ENCODE peak calls at places on chromosomes 13 and 19, in eight cellular contexts. H is GM12891, C is A549, G is tibial nerve, B is HCT116, N is NB4, M is breast epithelium, F is uterus. D is an unnamed sample.

GRCh38 chr13:36919206-36919832 is 719 bp downstream of the SMAD9 start:
- DNase-seq in M (no peak), C (no peak), B (no peak), F (peak), H (no peak), N (no peak), G (no peak), D (no peak)

GRCh38 chr19:31103228-31103627 is 246.0 kb downstream of the TSHZ3 start:
- DNase-seq in N (no peak), F (no peak), C (no peak), M (no peak), B (no peak), H (no peak), G (no peak), D (no peak)

GRCh38 chr19:33171916-33172359 is 22.2 kb upstream of the LRP3 start:
- DNase-seq in G (no peak), C (peak), H (no peak), M (no peak), F (no peak), B (no peak), N (no peak), D (no peak)

GRCh38 chr13:40982772-40983171 is 36.3 kb downstream of the ELF1 start:
- DNase-seq in H (no peak), N (peak), B (no peak), M (no peak), G (no peak), F (peak), C (no peak), D (no peak)

GRCh38 chr13:95624020-95624419 is 20.5 kb downstream of the DZIP1 start:
- DNase-seq in N (peak), G (no peak), M (no peak), B (peak), F (peak), H (no peak), C (peak), D (peak)

GRCh38 chr13:113647351-113648217 is 10.4 kb downstream of the ATP4B start:
- DNase-seq in C (peak), B (peak), N (no peak), G (peak), M (peak), H (no peak), F (peak), D (peak)

GRCh38 chr13:20566424-20566916 is 487 bp upstream of the IFT88 start:
- DNase-seq in G (no peak), B (peak), M (no peak), C (peak), F (peak), N (no peak), H (no peak), D (peak)

GRCh38 chr19:56071151-56071550 is 49.9 kb downstream of the ZNF787 start:
- DNase-seq in F (no peak), N (peak), B (peak), H (no peak), G (no peak), C (no peak), M (no peak), D (no peak)

GRCh38 chr13:64078480-64078936 is 2662.9 kb upstream of the PCDH20 start:
- DNase-seq in H (no peak), F (no peak), B (no peak), C (no peak), N (no peak), G (no peak), M (no peak), D (peak)

GRCh38 chr13:73039201-73040108 is 19.4 kb upstream of the KLF5 start:
- DNase-seq in G (no peak), N (no peak), F (no peak), H (no peak), B (no peak), M (no peak), C (no peak), D (no peak)

GRCh38 chr19:53311897-53312296 is 21.7 kb upstream of the ZNF845 start:
- DNase-seq in N (no peak), H (no peak), B (no peak), G (no peak), M (no peak), C (no peak), F (no peak), D (no peak)

GRCh38 chr19:37931941-37932655 is 25.1 kb downstream of the SIPA1L3 start:
- DNase-seq in N (peak), M (peak), G (no peak), F (no peak), B (peak), C (peak), H (peak), D (peak)

GRCh38 chr13:73082471-73082870 is 23.7 kb downstream of the KLF5 start:
- DNase-seq in M (no peak), B (no peak), C (no peak), F (no peak), H (no peak), N (no peak), G (no peak), D (no peak)

GRCh38 chr19:18002347-18002850 is 5.6 kb upstream of the ARRDC2 start:
- DNase-seq in N (peak), G (no peak), M (no peak), F (no peak), H (no peak), C (no peak), B (no peak), D (no peak)

GRCh38 chr19:10286803-10287737 is at the start of gene ICAM4:
- DNase-seq in G (no peak), F (peak), B (no peak), N (peak), M (no peak), C (no peak), H (no peak), D (no peak)

GRCh38 chr19:1251233-1251502 is 2.8 kb downstream of the MIDN start:
- DNase-seq in N (peak), B (no peak), F (peak), C (peak), G (peak), H (no peak), M (no peak), D (no peak)

GRCh38 chr13:30892966-30893365 is 13.1 kb upstream of the MEDAG start:
- DNase-seq in B (peak), F (peak), H (no peak), C (peak), G (no peak), N (peak), M (no peak), D (no peak)

GRCh38 chr19:21699197-21699596 is 68.2 kb downstream of the ZNF100 start:
- DNase-seq in H (no peak), M (no peak), G (no peak), F (no peak), B (no peak), C (no peak), N (no peak), D (no peak)

GRCh38 chr19:41971363-41971762 is 12.2 kb upstream of the RABAC1 start:
- DNase-seq in H (no peak), N (no peak), G (no peak), M (no peak), C (no peak), F (no peak), B (no peak), D (no peak)

GRCh38 chr19:55433292-55433691 is 9.8 kb downstream of the SHISA7 start:
- DNase-seq in F (no peak), N (no peak), B (no peak), M (no peak), G (no peak), C (no peak), H (no peak), D (no peak)

GRCh38 chr13:107753286-107753685 is 462.1 kb downstream of the LIG4 start:
- DNase-seq in G (no peak), N (no peak), B (no peak), H (no peak), F (no peak), C (no peak), M (no peak), D (no peak)

GRCh38 chr19:29503785-29504184 is 22.0 kb upstream of the VSTM2B start:
- DNase-seq in M (no peak), N (no peak), G (no peak), C (no peak), B (no peak), F (no peak), H (no peak), D (no peak)

GRCh38 chr13:22748866-22749586 is 431.8 kb upstream of the SGCG start:
- DNase-seq in N (no peak), G (no peak), F (no peak), M (no peak), C (no peak), B (no peak), H (no peak), D (no peak)

GRCh38 chr13:31880849-31881494 is 141.6 kb downstream of the RXFP2 start:
- DNase-seq in B (no peak), C (no peak), N (no peak), F (no peak), M (no peak), H (no peak), G (no peak), D (no peak)

GRCh38 chr13:80251403-80251802 is 89.5 kb downstream of the SPRY2 start:
- DNase-seq in N (peak), F (no peak), C (peak), B (no peak), M (no peak), G (no peak), H (no peak), D (no peak)

GRCh38 chr19:45895519-45895972 is 6.9 kb downstream of the MYPOP start:
- DNase-seq in G (no peak), F (no peak), B (no peak), C (no peak), M (no peak), H (no peak), N (no peak), D (no peak)

GRCh38 chr19:17867087-17867486 is 4.7 kb upstream of the SLC5A5 start:
- DNase-seq in M (no peak), C (no peak), B (no peak), G (no peak), H (no peak), F (no peak), N (no peak), D (no peak)

GRCh38 chr19:36418287-36419001 is at the start of gene ZFP82:
- DNase-seq in H (peak), B (no peak), M (peak), F (peak), N (no peak), C (peak), G (peak), D (peak)

GRCh38 chr13:35252536-35253205 is 223.8 kb downstream of the MAB21L1 start:
- DNase-seq in F (no peak), C (no peak), H (no peak), G (no peak), B (no peak), N (peak), M (no peak), D (no peak)

GRCh38 chr19:18172331-18173053 is 1.1 kb upstream of the IFI30 start:
- DNase-seq in C (no peak), H (no peak), F (no peak), G (no peak), B (no peak), N (no peak), M (no peak), D (no peak)

GRCh38 chr19:3720533-3720917 is 12.3 kb downstream of the TJP3 start:
- DNase-seq in F (no peak), G (no peak), B (no peak), N (no peak), C (peak), M (no peak), H (no peak), D (no peak)

GRCh38 chr19:3719868-3720532 is 11.8 kb downstream of the TJP3 start:
- DNase-seq in C (no peak), H (no peak), N (no peak), M (no peak), B (no peak), F (no peak), G (no peak), D (no peak)

GRCh38 chr19:3721900-3722442 is 13.8 kb downstream of the TJP3 start:
- DNase-seq in G (no peak), M (no peak), B (no peak), H (no peak), C (no peak), N (no peak), F (no peak), D (no peak)

GRCh38 chr19:3722443-3723109 is 14.4 kb downstream of the TJP3 start:
- DNase-seq in B (no peak), N (no peak), C (no peak), M (no peak), F (no peak), H (no peak), G (no peak), D (no peak)

GRCh38 chr19:3721131-3721899 is 13.1 kb downstream of the TJP3 start:
- DNase-seq in N (peak), F (peak), C (peak), H (peak), M (peak), B (peak), G (no peak), D (peak)
- TF ChIP-seq POLR2A in N (no peak), F (peak), C (no peak), H (no peak), M (no peak), B (no peak), G (peak), D (no peak)

GRCh38 chr19:12983561-12984142 is 11.6 kb upstream of the NFIX start:
- DNase-seq in B (peak), N (peak), H (peak), C (peak), M (peak), F (peak), G (peak), D (peak)
- TF ChIP-seq POLR2A in B (no peak), N (no peak), H (no peak), C (no peak), M (no peak), F (peak), G (no peak), D (no peak)

GRCh38 chr19:6101291-6101690 is 9.0 kb downstream of the RFX2 start:
- DNase-seq in F (no peak), M (no peak), G (no peak), H (no peak), N (no peak), C (no peak), B (no peak), D (no peak)

GRCh38 chr19:6099633-6100032 is 10.7 kb downstream of the RFX2 start:
- DNase-seq in F (no peak), M (no peak), B (no peak), N (peak), C (no peak), H (no peak), G (no peak), D (no peak)

GRCh38 chr19:6099037-6099436 is 11.3 kb downstream of the RFX2 start:
- DNase-seq in M (no peak), H (no peak), C (no peak), B (no peak), G (no peak), N (no peak), F (no peak), D (no peak)

GRCh38 chr19:6101991-6102390 is 8.3 kb downstream of the RFX2 start:
- DNase-seq in G (no peak), F (no peak), N (peak), C (no peak), B (no peak), M (no peak), H (no peak), D (no peak)

GRCh38 chr19:6100284-6100915 is 9.9 kb downstream of the RFX2 start:
- DNase-seq in H (peak), C (no peak), B (no peak), G (no peak), F (no peak), M (no peak), N (peak), D (no peak)
- TF ChIP-seq POLR2A in H (peak), C (no peak), B (no peak), G (no peak), F (no peak), M (no peak), N (peak), D (no peak)

GRCh38 chr19:8513687-8514504 is at the start of gene ZNF414:
- DNase-seq in N (peak), G (peak), H (peak), M (peak), B (peak), F (peak), C (peak), D (peak)
- TF ChIP-seq POLR2A in N (peak), G (peak), H (peak), M (no peak), B (peak), F (peak), C (peak), D (peak)

DNA sequence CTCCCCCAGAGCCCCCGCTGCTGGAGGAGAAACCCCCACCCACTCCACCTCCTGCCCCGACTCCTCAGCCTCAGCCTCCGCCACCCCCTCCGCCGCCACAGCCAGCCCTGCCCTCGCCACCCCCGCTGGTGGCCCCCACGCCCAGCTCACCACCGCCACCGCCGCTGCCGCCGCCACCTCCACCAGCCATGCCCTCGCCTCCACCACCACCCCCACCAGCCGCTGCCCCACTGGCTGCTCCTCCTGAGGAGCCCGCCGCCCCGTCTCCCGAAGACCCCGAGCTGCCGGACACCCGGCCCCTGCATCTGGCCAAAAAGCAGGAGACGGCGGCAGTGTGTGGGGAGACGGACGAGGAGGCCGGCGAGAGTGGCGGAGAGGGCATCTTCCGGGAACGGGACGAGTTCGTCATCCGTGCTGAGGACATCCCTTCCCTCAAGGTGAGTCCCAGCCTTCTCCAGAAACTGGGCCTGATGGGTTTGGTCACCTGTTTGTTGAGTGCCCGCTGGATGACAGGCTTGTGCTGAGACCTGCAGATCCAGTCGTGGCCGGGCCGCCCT is 10.6 kb downstream of the PRR12 start:
- DNase-seq in N (no peak), M (no peak), F (no peak), G (no peak), C (no peak), H (no peak), B (no peak), D (no peak)
- TF ChIP-seq POLR2A in N (no peak), M (no peak), F (no peak), G (no peak), C (no peak), H (no peak), B (no peak), D (no peak)

DNA sequence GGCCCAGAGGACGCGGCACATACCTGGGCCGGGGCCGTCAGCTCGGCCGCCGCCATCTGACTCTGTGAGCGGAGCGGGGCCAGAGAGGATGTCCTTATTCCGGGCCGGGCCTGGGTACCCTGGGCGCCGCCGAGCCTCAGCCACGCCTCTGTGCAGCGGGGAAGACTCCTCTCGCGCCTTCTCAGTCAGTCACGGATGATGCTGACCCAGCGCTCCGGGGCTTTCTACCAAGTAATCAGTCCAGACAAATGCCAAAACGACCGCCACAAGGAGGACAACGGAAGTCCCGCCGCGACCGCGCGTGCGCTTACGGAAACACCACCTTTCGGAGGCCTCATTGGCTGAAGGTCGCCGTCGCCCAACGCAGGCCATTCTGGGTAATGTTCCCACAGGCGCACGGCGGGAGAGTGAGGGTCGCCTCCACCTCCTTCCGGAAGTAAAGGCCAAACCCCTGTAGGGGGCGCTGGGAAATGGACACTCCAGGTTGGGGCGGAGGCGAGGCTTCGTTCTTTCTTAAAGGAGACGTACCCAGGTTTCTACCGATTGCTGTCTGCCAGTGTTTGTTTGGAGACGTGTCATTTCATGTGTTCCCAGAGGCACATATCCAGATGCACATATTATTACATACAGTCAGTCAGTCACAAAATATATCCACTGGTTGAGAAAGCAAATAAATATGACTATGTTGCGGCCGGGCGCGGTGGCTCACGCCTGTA is at the start of gene ZNF256:
- DNase-seq in M (peak), F (peak), C (peak), B (no peak), N (no peak), G (peak), H (peak), D (peak)
- TF ChIP-seq POLR2A in M (no peak), F (peak), C (no peak), B (no peak), N (no peak), G (no peak), H (no peak), D (peak)

D was measured in H54.